ENCODE peak calls at places on chromosomes 11 and 22, in four cellular contexts. N, P, Y and C are unnamed samples.

GRCh38 chr11:87290304-87290922 is 252.7 kb downstream of the TMEM135 start:
- DNase-seq in N (peak), Y (peak), P (peak), C (no peak)

GRCh38 chr11:112794321-112794720 is 166.9 kb upstream of the NCAM1 start:
- DNase-seq in Y (no peak), P (no peak), N (no peak), C (no peak)

GRCh38 chr11:125871391-125872137 is 15.9 kb upstream of the HYLS1 start:
- DNase-seq in N (peak), Y (peak), P (peak), C (peak)

GRCh38 chr11:47552086-47552580 is 799 bp downstream of the CELF1 start:
- DNase-seq in Y (peak), N (peak), P (peak), C (peak)

GRCh38 chr11:126716456-126717083 is 284.0 kb downstream of the KIRREL3 start:
- DNase-seq in N (peak), P (peak), Y (peak), C (peak)

GRCh38 chr11:96084610-96085348 is 160.9 kb upstream of the MTMR2 start:
- DNase-seq in N (no peak), P (no peak), Y (no peak), C (no peak)

GRCh38 chr22:35824256-35824655 is 106.6 kb downstream of the APOL5 start:
- DNase-seq in Y (no peak), P (peak), N (no peak), C (no peak)

GRCh38 chr22:23380230-23380573 is 199.9 kb downstream of the IGLL1 start:
- DNase-seq in Y (no peak), N (no peak), P (no peak), C (peak)

GRCh38 chr22:42651134-42651533 is 1.9 kb upstream of the CYB5R3 start:
- DNase-seq in N (peak), Y (no peak), P (peak), C (no peak)
- TF ChIP-seq ESRRA in N (no peak), Y (no peak), P (no peak), C (no peak)

DNA sequence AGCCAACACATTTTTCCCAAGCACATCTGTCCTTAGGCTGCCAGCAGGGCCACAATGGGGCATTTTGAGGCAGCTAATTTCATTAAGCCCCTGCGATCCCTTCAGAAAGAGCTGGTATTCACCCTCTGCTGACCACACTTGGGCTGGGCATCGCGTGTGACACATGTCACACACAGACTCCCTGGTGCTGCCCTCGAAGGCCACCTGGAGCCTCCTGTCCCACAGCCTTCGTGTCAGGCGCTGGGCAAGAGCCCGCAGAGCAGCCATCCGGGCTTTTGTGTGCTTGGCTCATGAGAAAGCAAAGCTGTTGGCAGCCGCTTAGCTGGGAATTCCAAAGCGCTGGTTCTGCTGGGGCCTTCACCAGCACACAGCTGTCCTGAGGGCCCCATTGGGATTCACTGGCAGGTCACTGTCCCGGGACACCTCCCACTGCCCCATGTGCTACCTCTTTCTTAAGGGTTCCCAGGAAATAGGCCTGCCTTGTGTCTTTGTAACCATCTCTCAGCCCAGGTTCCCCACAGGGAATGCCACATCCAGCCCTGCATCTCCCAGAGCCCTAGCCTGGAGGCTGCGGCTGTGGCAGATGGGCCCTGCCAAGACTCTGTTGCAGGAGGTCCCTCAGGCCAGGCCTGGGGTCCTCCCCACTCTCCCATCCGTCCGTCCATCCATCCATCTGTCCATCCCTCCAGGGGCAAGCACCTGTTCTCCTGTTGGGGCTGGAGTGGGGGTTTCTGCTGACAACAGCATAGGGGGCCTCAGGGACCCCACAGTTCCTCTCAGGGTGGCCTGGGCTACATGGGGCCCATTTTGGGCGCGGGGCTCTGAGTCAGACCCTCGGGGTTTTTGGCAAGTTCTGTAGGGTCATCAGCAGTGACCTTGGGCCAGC is 4.9 kb downstream of the CLDN5 start:
- DNase-seq in P (no peak), Y (no peak), N (no peak), C (no peak)
- TF ChIP-seq ESRRA in P (no peak), Y (no peak), N (no peak), C (no peak)

GRCh38 chr11:111520565-111520964 is 6.0 kb downstream of the HOATZ start:
- DNase-seq in N (no peak), Y (no peak), P (no peak), C (no peak)
- TF ChIP-seq ESRRA in N (no peak), Y (no peak), P (no peak), C (no peak)

GRCh38 chr22:37442537-37442936 is 15.3 kb upstream of the ELFN2 start:
- DNase-seq in Y (no peak), N (peak), P (peak), C (no peak)
- TF ChIP-seq ESRRA in Y (no peak), N (no peak), P (no peak), C (no peak)

GRCh38 chr11:17645190-17645970 is 74.0 kb upstream of the MYOD1 start:
- DNase-seq in Y (no peak), P (no peak), N (no peak), C (no peak)
- TF ChIP-seq ESRRA in Y (no peak), P (no peak), N (no peak), C (no peak)

DNA sequence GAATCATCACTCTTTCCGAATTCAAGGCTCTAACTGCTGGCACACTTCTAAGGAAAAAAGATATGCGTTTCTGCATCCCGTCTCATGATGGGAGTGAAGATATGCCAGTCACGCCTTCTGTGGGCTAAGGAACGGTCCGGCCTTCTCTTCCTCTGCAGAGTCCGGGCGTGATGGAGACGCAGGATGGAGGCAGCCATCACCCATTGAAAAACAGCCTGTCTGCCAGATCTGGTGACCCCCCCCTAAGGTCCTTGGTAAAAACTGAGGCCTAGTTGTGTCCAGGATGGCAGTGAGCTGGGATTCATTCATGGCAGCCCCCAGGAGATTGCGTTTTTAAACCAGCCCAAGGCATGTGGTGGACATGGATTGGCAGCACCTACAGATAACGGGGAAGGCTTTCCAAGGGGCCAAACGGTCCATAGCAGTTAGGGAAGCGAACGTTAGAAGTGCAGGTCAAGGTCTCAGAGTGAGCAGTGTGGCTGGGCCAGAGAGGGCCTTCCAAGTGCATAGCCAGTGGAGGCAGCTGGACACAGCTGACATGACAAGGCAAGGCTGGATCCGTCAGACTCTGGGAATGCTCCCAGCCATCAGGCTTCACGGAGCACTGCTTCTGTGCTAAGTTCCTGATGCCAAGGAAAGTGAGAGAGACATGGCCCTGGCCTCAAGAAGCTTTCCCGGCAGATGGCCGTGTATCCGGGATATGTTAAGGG is 7.0 kb upstream of the EFCAB6 start:
- DNase-seq in N (no peak), Y (no peak), P (no peak), C (no peak)
- TF ChIP-seq ESRRA in N (no peak), Y (no peak), P (no peak), C (no peak)

GRCh38 chr11:102225689-102226562 is 91.4 kb upstream of the BIRC3 start:
- DNase-seq in P (peak), Y (no peak), N (no peak), C (no peak)

GRCh38 chr11:102223859-102224258 is 93.4 kb upstream of the BIRC3 start:
- DNase-seq in N (no peak), P (no peak), Y (no peak), C (no peak)

GRCh38 chr11:102216433-102217163 is 100.7 kb upstream of the BIRC3 start:
- DNase-seq in P (no peak), N (no peak), Y (no peak), C (no peak)

GRCh38 chr11:102226702-102227101 is 90.6 kb upstream of the BIRC3 start:
- DNase-seq in P (no peak), Y (no peak), N (no peak), C (no peak)

DNA sequence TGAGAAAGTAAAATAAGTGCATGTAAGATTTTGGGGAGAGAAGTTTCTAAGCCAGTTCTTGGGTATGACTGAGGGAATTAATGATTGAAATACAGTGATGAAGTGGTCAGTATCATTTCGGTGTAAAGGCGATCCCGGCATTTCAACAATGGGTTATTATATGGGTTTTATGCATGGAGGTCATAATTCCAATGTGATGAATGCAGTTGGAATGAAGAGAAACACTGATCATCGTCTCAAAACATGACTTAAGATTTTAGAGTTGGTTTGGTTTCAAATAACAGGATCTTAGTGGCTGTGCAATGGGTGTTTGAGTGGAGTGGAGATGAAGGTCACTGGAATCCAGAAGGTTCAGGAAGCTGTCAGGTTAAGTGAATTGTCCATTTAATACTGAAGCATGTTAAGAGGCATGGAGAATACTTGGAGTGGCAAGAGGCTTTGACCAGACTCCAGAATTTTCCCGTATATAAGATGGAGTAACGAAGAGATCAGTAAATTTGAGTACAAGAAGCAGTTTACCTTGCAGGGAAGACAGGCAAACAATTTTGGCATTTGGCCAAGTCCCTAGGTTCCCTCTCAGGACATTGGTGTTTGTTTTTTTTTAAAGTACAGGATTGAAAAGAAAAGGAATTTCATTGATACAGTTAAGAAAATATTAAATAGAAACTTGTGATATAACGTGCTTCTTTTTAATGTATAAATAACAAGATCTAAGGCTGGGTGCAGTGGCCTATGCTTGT is 96.4 kb upstream of the BIRC3 start:
- DNase-seq in Y (no peak), N (no peak), P (no peak), C (no peak)
- TF ChIP-seq ESRRA in Y (no peak), N (no peak), P (no peak), C (no peak)

GRCh38 chr11:7522106-7522505 is 8.3 kb downstream of the PPFIBP2 start:
- DNase-seq in Y (no peak), N (no peak), P (no peak), C (no peak)

GRCh38 chr11:7522546-7522945 is 8.7 kb downstream of the PPFIBP2 start:
- DNase-seq in P (no peak), Y (no peak), N (no peak), C (no peak)

GRCh38 chr11:7518811-7519562 is 5.2 kb downstream of the PPFIBP2 start:
- DNase-seq in N (no peak), P (no peak), Y (no peak), C (no peak)

GRCh38 chr11:7520981-7521487 is 7.2 kb downstream of the PPFIBP2 start:
- DNase-seq in N (no peak), P (no peak), Y (no peak), C (no peak)

GRCh38 chr11:7520011-7520942 is 6.5 kb downstream of the PPFIBP2 start:
- DNase-seq in P (no peak), Y (no peak), N (no peak), C (no peak)
- TF ChIP-seq ESRRA in P (no peak), Y (no peak), N (no peak), C (no peak)

DNA sequence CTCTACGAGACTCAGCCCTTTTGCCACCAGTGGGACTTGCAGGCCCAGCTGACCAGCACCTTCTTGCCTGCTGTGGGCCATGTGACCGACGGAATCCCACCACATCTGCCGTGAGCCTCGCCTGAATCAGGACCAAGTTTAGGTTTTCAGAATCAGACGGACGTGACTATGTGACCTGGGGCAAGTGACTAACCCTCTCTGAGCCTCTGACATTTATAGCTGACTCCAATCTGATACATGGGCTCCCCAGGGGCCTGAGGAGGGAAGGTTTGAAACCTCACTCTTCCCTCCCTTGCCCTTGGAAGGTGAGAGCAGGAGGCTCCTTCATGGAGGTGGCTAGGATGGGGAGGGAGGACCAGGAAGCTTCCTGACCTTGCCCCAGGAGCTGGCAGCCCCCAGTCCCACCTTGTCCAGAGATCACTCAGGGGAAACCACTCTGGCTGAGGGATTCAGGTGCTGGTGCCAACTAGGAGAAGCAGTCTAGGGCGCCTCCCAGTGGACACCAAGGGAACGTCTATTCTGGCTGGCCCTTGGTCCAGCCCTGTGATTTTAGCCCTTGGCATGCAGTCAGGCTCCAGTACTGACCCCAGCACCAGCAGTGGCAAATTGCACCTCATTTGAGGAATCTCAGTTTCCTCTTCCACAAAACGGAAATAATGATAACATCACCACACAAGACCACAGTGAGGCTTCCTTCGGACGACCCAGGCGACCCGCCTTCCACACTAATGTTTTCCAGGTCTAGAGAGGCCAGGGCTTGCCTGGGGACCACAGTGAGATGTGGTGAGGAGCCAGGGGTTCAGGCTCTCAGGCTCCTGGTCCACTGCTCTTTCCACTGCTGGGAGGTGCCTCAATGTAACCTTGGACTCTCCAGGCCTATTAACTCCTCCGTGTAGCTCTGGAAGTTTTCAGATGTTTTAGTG is 47.2 kb upstream of the SYT7 start:
- DNase-seq in P (peak), N (peak), Y (peak), C (peak)
- TF ChIP-seq ESRRA in P (no peak), N (no peak), Y (no peak), C (no peak)

DNA sequence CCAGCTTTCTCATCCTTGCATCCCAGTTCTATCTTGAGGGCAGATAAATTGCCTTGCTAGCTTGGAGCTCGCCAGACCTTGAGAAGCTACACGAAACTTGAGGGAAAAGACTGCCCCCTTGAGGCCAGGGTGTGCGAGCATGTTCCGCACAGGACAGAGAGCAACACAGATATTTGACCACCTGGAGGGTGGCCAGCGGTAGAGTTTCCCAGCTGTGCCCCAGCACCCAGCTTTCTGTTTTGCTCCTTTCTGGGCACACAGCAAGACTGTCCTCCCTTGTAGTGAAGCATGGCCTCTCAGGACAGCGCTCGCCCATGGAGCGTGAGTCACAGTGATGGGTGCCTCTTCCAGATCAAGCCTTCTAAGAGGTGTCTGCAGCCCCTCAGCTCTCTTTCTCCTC is 23.5 kb downstream of the SPATA19 start:
- DNase-seq in Y (peak), N (peak), P (peak), C (peak)
- TF ChIP-seq ESRRA in Y (no peak), N (no peak), P (no peak), C (no peak)